ENCODE peak calls at places on chromosomes 6 and 20, in five cellular contexts. One of them, this sample, is unnamed. For H3K27me3, the result is how much of the 10 kb centered on the place peaks cover.

GRCh38 chr6:118936304-118936703 is 1.3 kb upstream of the MCM9 start:
- DNase-seq in thoracic aorta: no peak
- DNase-seq in tibial artery: no peak
- DNase-seq in GM23338: no peak
- DNase-seq in AG04450: no peak
- DNase-seq in this sample: no peak

GRCh38 chr20:57180954-57181353 is 85.5 kb downstream of the BMP7 start:
- DNase-seq in thoracic aorta: no peak
- DNase-seq in tibial artery: no peak
- DNase-seq in GM23338: peak
- DNase-seq in AG04450: no peak
- DNase-seq in this sample: no peak

GRCh38 chr6:35716798-35717197 is 20.0 kb upstream of the ARMC12 start:
- DNase-seq in tibial artery: no peak
- DNase-seq in thoracic aorta: no peak
- DNase-seq in GM23338: peak
- DNase-seq in AG04450: no peak
- DNase-seq in this sample: no peak

GRCh38 chr20:59573837-59574236 is 30.5 kb upstream of the PHACTR3 start:
- DNase-seq in tibial artery: peak
- DNase-seq in GM23338: no peak
- DNase-seq in thoracic aorta: no peak
- DNase-seq in AG04450: no peak
- DNase-seq in this sample: no peak

GRCh38 chr6:16712931-16713484 is 48.3 kb downstream of the ATXN1 start:
- DNase-seq in GM23338: peak
- DNase-seq in tibial artery: no peak
- DNase-seq in AG04450: peak
- DNase-seq in thoracic aorta: no peak
- DNase-seq in this sample: peak

GRCh38 chr6:156873654-156874380 is 96.6 kb downstream of the ARID1B start:
- DNase-seq in AG04450: no peak
- DNase-seq in tibial artery: no peak
- DNase-seq in thoracic aorta: no peak
- DNase-seq in GM23338: no peak
- DNase-seq in this sample: no peak

GRCh38 chr6:108160009-108160408 is 5.8 kb upstream of the NR2E1 start:
- DNase-seq in GM23338: peak
- DNase-seq in tibial artery: no peak
- DNase-seq in thoracic aorta: no peak
- DNase-seq in AG04450: no peak
- DNase-seq in this sample: no peak

GRCh38 chr6:47571488-47571887 is 93.9 kb downstream of the CD2AP start:
- DNase-seq in AG04450: no peak
- DNase-seq in GM23338: no peak
- DNase-seq in thoracic aorta: no peak
- DNase-seq in tibial artery: no peak
- DNase-seq in this sample: no peak

GRCh38 chr6:3825851-3826581 is 23.2 kb upstream of the FAM50B start:
- DNase-seq in tibial artery: peak
- DNase-seq in thoracic aorta: peak
- DNase-seq in GM23338: no peak
- DNase-seq in AG04450: peak
- DNase-seq in this sample: peak

GRCh38 chr6:133099573-133099972 is 141.6 kb upstream of the EYA4 start:
- DNase-seq in thoracic aorta: no peak
- DNase-seq in GM23338: peak
- DNase-seq in tibial artery: no peak
- DNase-seq in AG04450: peak
- DNase-seq in this sample: peak

GRCh38 chr20:14986026-14986655 is 648.7 kb upstream of the FLRT3 start:
- DNase-seq in tibial artery: no peak
- DNase-seq in GM23338: no peak
- DNase-seq in thoracic aorta: no peak
- DNase-seq in AG04450: no peak
- DNase-seq in this sample: no peak

GRCh38 chr20:57672953-57673575 is 36.8 kb downstream of the PMEPA1 start:
- DNase-seq in tibial artery: no peak
- DNase-seq in AG04450: no peak
- DNase-seq in GM23338: no peak
- DNase-seq in thoracic aorta: no peak
- DNase-seq in this sample: no peak

GRCh38 chr6:111841822-111842221 is 31.4 kb downstream of the FYN start:
- DNase-seq in thoracic aorta: no peak
- DNase-seq in GM23338: no peak
- DNase-seq in AG04450: no peak
- DNase-seq in tibial artery: no peak
- DNase-seq in this sample: no peak

GRCh38 chr20:50215101-50215500 is 24.5 kb downstream of the CEBPB start:
- DNase-seq in AG04450: no peak
- DNase-seq in tibial artery: peak
- DNase-seq in thoracic aorta: no peak
- DNase-seq in GM23338: no peak
- DNase-seq in this sample: no peak

GRCh38 chr6:118602300-118602699 is 49.1 kb downstream of the CEP85L start:
- DNase-seq in thoracic aorta: no peak
- DNase-seq in tibial artery: no peak
- DNase-seq in GM23338: no peak
- DNase-seq in AG04450: no peak
- DNase-seq in this sample: no peak

GRCh38 chr6:28134015-28134414 is 7.7 kb upstream of the ZKSCAN8 start:
- DNase-seq in GM23338: peak
- DNase-seq in AG04450: no peak
- DNase-seq in thoracic aorta: no peak
- DNase-seq in tibial artery: no peak
- DNase-seq in this sample: peak

GRCh38 chr6:99334526-99335127 is 14.8 kb downstream of the FAXC start:
- DNase-seq in tibial artery: no peak
- DNase-seq in AG04450: peak
- DNase-seq in thoracic aorta: no peak
- DNase-seq in GM23338: peak
- DNase-seq in this sample: peak

GRCh38 chr20:59972037-59972801 is 14.0 kb downstream of the CDH26 start:
- DNase-seq in AG04450: no peak
- DNase-seq in thoracic aorta: no peak
- DNase-seq in tibial artery: no peak
- DNase-seq in GM23338: no peak
- DNase-seq in this sample: no peak

GRCh38 chr6:81969814-81970213 is 217.3 kb upstream of the TENT5A start:
- DNase-seq in AG04450: no peak
- DNase-seq in thoracic aorta: no peak
- DNase-seq in tibial artery: no peak
- DNase-seq in GM23338: peak
- DNase-seq in this sample: no peak

GRCh38 chr20:62596486-62596885 is 45.8 kb upstream of the SLCO4A1 start:
- DNase-seq in GM23338: no peak
- DNase-seq in tibial artery: no peak
- DNase-seq in thoracic aorta: no peak
- DNase-seq in AG04450: no peak
- DNase-seq in this sample: no peak

GRCh38 chr20:62599216-62600110 is 42.8 kb upstream of the SLCO4A1 start:
- DNase-seq in AG04450: no peak
- DNase-seq in tibial artery: no peak
- DNase-seq in GM23338: no peak
- DNase-seq in thoracic aorta: no peak
- DNase-seq in this sample: no peak

GRCh38 chr20:62597416-62598115 is 44.7 kb upstream of the SLCO4A1 start:
- DNase-seq in tibial artery: no peak
- DNase-seq in AG04450: no peak
- DNase-seq in thoracic aorta: no peak
- DNase-seq in GM23338: no peak
- DNase-seq in this sample: no peak

GRCh38 chr20:62596921-62597320 is 45.4 kb upstream of the SLCO4A1 start:
- DNase-seq in AG04450: no peak
- DNase-seq in thoracic aorta: no peak
- DNase-seq in GM23338: no peak
- DNase-seq in tibial artery: no peak
- DNase-seq in this sample: no peak

GRCh38 chr20:62598761-62599194 is 43.5 kb upstream of the SLCO4A1 start:
- DNase-seq in AG04450: no peak
- DNase-seq in tibial artery: no peak
- DNase-seq in thoracic aorta: no peak
- DNase-seq in GM23338: no peak
- DNase-seq in this sample: no peak
- H3K27me3 ChIP-seq in AG04450: under half
- H3K27me3 ChIP-seq in tibial artery: under half
- H3K27me3 ChIP-seq in thoracic aorta: under half
- H3K27me3 ChIP-seq in GM23338: under half
- H3K27me3 ChIP-seq in this sample: under half

GRCh38 chr6:168817558-168818159 is 376.7 kb downstream of the SMOC2 start:
- DNase-seq in AG04450: no peak
- DNase-seq in thoracic aorta: no peak
- DNase-seq in tibial artery: no peak
- DNase-seq in GM23338: no peak
- DNase-seq in this sample: no peak
- TF ChIP-seq CTCF in AG04450: no peak
- TF ChIP-seq CTCF in thoracic aorta: no peak
- TF ChIP-seq CTCF in tibial artery: no peak
- TF ChIP-seq CTCF in GM23338: no peak
- TF ChIP-seq CTCF in this sample: no peak

DNA sequence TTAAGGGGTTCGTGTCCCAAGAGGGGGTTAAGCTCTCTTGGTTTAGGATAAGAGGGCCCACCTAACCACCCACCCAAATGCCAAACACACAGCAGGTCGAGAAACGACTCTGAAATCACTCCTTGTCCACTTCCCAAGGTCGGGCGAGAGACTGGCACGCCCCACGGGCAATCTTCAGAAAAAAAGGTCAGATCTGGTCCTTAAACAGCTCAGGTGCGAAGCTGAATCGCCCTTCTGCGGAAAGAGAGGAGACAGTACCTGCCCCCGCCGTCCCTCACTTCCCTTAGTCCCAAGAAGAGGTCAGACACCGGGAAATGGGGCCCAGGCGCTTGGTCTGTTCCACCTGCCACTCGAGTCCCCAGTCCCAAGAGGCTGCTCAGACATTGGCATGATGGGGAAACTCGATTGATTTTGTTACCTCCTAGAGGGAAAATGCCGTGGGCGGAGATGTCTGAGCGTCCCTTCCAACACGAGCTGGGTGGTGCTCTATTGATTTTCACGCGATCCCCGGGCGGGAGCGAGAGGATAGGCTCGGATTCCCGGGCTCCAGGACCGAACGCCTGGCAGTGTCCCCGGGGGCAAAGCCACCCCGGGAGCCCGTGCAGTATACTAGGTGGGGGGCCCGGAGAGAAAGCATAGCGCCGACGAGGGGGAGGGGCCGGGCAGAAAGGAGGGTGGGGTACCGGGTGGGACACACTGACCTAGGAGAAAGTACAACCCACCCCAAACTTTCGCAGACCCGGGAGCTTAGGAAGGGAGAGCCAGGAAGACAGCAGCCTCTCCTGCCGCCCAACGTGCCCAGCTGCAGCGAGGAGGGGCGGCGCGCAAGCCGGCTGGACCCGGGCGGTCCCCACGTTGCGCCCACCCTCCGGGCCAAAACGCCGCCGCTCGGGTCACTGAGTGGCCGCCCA is 1.1 kb upstream of the SAMD5 start:
- DNase-seq in AG04450: no peak
- DNase-seq in thoracic aorta: no peak
- DNase-seq in GM23338: peak
- DNase-seq in tibial artery: no peak
- DNase-seq in this sample: peak
- H3K27me3 ChIP-seq in AG04450: under half
- H3K27me3 ChIP-seq in thoracic aorta: under half
- H3K27me3 ChIP-seq in GM23338: half or more
- H3K27me3 ChIP-seq in tibial artery: under half
- H3K27me3 ChIP-seq in this sample: under half

GRCh38 chr6:109610555-109610954 is 80.4 kb downstream of the AK9 start:
- DNase-seq in AG04450: no peak
- DNase-seq in tibial artery: no peak
- DNase-seq in GM23338: no peak
- DNase-seq in thoracic aorta: no peak
- DNase-seq in this sample: no peak

GRCh38 chr6:109612268-109612667 is 78.7 kb downstream of the AK9 start:
- DNase-seq in tibial artery: no peak
- DNase-seq in GM23338: no peak
- DNase-seq in AG04450: no peak
- DNase-seq in thoracic aorta: no peak
- DNase-seq in this sample: peak

GRCh38 chr6:109606362-109606761 is 84.6 kb downstream of the AK9 start:
- DNase-seq in thoracic aorta: no peak
- DNase-seq in tibial artery: no peak
- DNase-seq in GM23338: no peak
- DNase-seq in AG04450: no peak
- DNase-seq in this sample: no peak

GRCh38 chr6:109611502-109611901 is 79.5 kb downstream of the AK9 start:
- DNase-seq in thoracic aorta: no peak
- DNase-seq in GM23338: no peak
- DNase-seq in AG04450: no peak
- DNase-seq in tibial artery: no peak
- DNase-seq in this sample: no peak

DNA sequence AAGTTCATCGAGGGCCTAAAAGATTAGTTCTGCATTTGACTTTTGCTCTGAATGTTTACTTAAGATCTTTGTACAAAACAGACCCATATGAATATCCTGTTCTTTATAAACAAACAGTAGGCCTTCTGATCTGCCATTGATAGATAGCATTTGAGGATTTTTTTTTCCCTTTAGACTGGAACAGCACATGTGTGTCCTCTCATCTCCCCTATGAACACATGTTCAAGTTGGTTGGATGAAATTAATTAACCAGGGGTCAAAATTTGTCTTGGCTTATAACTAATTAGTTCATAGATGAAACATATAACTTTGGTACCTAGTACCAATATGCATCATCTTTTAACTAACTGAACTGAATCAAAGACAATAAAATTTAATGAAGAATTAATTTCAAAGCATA is 81.3 kb downstream of the AK9 start:
- DNase-seq in thoracic aorta: no peak
- DNase-seq in AG04450: no peak
- DNase-seq in GM23338: no peak
- DNase-seq in tibial artery: no peak
- DNase-seq in this sample: no peak
- TF ChIP-seq CTCF in thoracic aorta: no peak
- TF ChIP-seq CTCF in AG04450: no peak
- TF ChIP-seq CTCF in GM23338: no peak
- TF ChIP-seq CTCF in tibial artery: no peak
- TF ChIP-seq CTCF in this sample: no peak

GRCh38 chr20:2059411-2059810 is 42.2 kb upstream of the STK35 start:
- DNase-seq in thoracic aorta: no peak
- DNase-seq in AG04450: no peak
- DNase-seq in tibial artery: no peak
- DNase-seq in GM23338: no peak
- DNase-seq in this sample: no peak

GRCh38 chr20:2051920-2052319 is 49.7 kb upstream of the STK35 start:
- DNase-seq in AG04450: no peak
- DNase-seq in tibial artery: no peak
- DNase-seq in GM23338: peak
- DNase-seq in thoracic aorta: no peak
- DNase-seq in this sample: no peak

GRCh38 chr20:2052741-2053140 is 48.9 kb upstream of the STK35 start:
- DNase-seq in AG04450: no peak
- DNase-seq in GM23338: no peak
- DNase-seq in thoracic aorta: no peak
- DNase-seq in tibial artery: no peak
- DNase-seq in this sample: no peak

GRCh38 chr20:2054911-2055310 is 46.7 kb upstream of the STK35 start:
- DNase-seq in tibial artery: no peak
- DNase-seq in AG04450: no peak
- DNase-seq in GM23338: no peak
- DNase-seq in thoracic aorta: no peak
- DNase-seq in this sample: no peak

GRCh38 chr20:2053615-2054014 is 48.0 kb upstream of the STK35 start:
- DNase-seq in GM23338: no peak
- DNase-seq in tibial artery: no peak
- DNase-seq in AG04450: no peak
- DNase-seq in thoracic aorta: no peak
- DNase-seq in this sample: no peak
- H3K27me3 ChIP-seq in GM23338: under half
- H3K27me3 ChIP-seq in tibial artery: under half
- H3K27me3 ChIP-seq in AG04450: under half
- H3K27me3 ChIP-seq in thoracic aorta: under half
- H3K27me3 ChIP-seq in this sample: under half